ENCODE peak calls at places on chromosome X, in four cellular contexts. Z, O, Q and U are unnamed samples. For H3K4me1, the result is how much of the 10 kb centered on the place peaks cover.

GRCh38 chrX:119763175-119763574 is 4.8 kb downstream of the SOWAHD start:
- DNase-seq in Z (no peak), O (peak), Q (peak), U (no peak)

GRCh38 chrX:123626962-123627361 is 105.9 kb downstream of the THOC2 start:
- DNase-seq in Z (no peak), O (no peak), Q (peak), U (no peak)

GRCh38 chrX:129719931-129720520 is 18.8 kb upstream of the XPNPEP2 start:
- DNase-seq in Z (no peak), O (no peak), Q (peak), U (no peak)

GRCh38 chrX:17380221-17380620 is 5.2 kb downstream of the NHS start:
- DNase-seq in Z (no peak), O (no peak), Q (no peak), U (no peak)

GRCh38 chrX:55167124-55167523 is 53.0 kb upstream of the PAGE5 start:
- DNase-seq in Z (no peak), O (peak), Q (no peak), U (no peak)

GRCh38 chrX:154779261-154779660 is 16.6 kb downstream of the DKC1 start:
- DNase-seq in Z (no peak), O (no peak), Q (peak), U (no peak)

GRCh38 chrX:153876112-153876491 is 9.9 kb downstream of the L1CAM start:
- DNase-seq in Z (no peak), O (no peak), Q (no peak), U (no peak)

GRCh38 chrX:115957862-115958490 is 212.6 kb upstream of the AGTR2 start:
- DNase-seq in Z (peak), O (peak), Q (no peak), U (no peak)

GRCh38 chrX:87846956-87847355 is 329.4 kb downstream of the KLHL4 start:
- DNase-seq in Z (no peak), O (no peak), Q (no peak), U (no peak)

GRCh38 chrX:22126311-22126710 is 94.2 kb downstream of the PHEX start:
- DNase-seq in Z (no peak), O (no peak), Q (no peak), U (no peak)

GRCh38 chrX:16573781-16574180 is 76.2 kb upstream of the S100G start:
- DNase-seq in Z (no peak), O (no peak), Q (peak), U (no peak)

GRCh38 chrX:123513585-123514278 is 219.1 kb downstream of the THOC2 start:
- DNase-seq in Z (peak), O (no peak), Q (no peak), U (no peak)

GRCh38 chrX:29662759-29663503 is 552.4 kb upstream of the MAGEB2 start:
- DNase-seq in Z (peak), O (no peak), Q (peak), U (no peak)

GRCh38 chrX:19883878-19884277 is 3.5 kb downstream of the SH3KBP1 start:
- DNase-seq in Z (peak), O (no peak), Q (no peak), U (no peak)
- H3K4me1 ChIP-seq in Z (under half), O (under half), Q (under half), U (under half)

DNA sequence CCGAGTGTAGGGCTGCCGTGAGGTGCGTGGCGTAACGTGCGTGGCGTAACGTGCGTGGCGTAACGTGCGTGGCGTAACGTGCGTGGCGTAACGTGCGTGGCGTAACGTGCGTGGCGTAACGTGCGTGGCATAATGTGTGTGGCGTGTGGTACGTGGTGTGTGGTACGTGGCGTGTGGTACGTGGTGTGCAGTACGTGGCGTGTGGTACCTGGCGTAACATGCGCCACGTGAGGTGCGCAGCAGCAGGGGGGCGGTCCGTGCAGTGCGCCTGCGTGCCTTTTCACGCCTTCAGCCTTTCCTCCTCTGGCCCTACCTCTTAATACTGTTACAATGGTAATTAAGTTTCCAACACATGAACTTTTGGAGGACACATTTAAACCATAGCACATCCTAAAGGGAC is at the start of gene TFDP3:
- DNase-seq in Z (no peak), O (no peak), Q (no peak), U (no peak)
- H3K4me1 ChIP-seq in Z (under half), O (under half), Q (under half), U (under half)

GRCh38 chrX:12984629-12985303 is 9.9 kb downstream of the TMSB4X start:
- DNase-seq in Z (peak), O (no peak), Q (peak), U (peak)
- H3K4me1 ChIP-seq in Z (under half), O (under half), Q (under half), U (under half)

GRCh38 chrX:48940404-48940955 is 16.9 kb downstream of the OTUD5 start:
- DNase-seq in Z (no peak), O (no peak), Q (no peak), U (no peak)

GRCh38 chrX:48937065-48937907 is 18.5 kb upstream of the PIM2 start:
- DNase-seq in Z (no peak), O (peak), Q (peak), U (peak)

GRCh38 chrX:48939417-48940228 is 17.8 kb downstream of the OTUD5 start:
- DNase-seq in Z (no peak), O (no peak), Q (no peak), U (no peak)

GRCh38 chrX:48936429-48937064 is 17.7 kb upstream of the PIM2 start:
- DNase-seq in Z (no peak), O (no peak), Q (no peak), U (no peak)

DNA sequence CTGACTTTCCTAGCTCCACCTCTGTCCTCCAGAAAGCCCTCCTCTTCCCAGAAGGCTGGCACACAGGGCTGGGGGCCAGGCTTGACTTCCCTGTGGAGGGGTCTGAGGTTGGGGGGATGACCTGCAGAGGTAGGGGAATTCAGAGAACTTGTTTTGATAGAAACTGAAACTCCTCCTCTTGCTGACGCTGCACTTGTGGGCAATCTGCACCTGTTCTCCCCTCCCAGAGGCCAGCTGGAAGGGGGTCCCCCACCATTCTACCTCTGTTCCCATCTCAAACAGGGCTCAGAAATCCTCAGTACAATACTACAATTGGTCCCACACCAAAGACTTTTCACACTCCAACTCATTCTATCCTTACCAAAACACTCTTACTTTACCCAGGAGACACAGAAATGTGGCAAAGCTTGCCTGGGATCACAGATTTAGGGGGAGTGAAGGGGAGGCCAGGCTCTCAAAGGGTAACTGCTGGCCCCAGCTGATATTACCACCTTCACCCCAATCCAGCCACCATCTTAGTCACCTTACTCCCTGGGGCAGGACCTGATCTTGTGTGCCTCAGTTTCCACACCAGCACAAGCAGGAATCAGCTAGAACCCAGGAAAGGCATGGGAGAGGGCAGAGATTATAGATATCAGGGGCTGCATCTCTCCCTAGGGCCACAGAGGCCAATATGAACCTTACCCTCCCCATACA is 18.5 kb downstream of the OTUD5 start:
- DNase-seq in Z (no peak), O (no peak), Q (no peak), U (no peak)
- H3K4me1 ChIP-seq in Z (under half), O (under half), Q (under half), U (under half)

GRCh38 chrX:43702660-43703059 is 46.6 kb downstream of the MAOA start:
- DNase-seq in Z (no peak), O (no peak), Q (no peak), U (no peak)
- H3K4me1 ChIP-seq in Z (under half), O (under half), Q (under half), U (under half)

GRCh38 chrX:148574247-148574973 is 74.0 kb downstream of the AFF2 start:
- DNase-seq in Z (no peak), O (no peak), Q (no peak), U (no peak)

GRCh38 chrX:148567779-148568178 is 67.4 kb downstream of the AFF2 start:
- DNase-seq in Z (no peak), O (no peak), Q (no peak), U (no peak)

GRCh38 chrX:148573119-148573518 is 72.7 kb downstream of the AFF2 start:
- DNase-seq in Z (no peak), O (peak), Q (no peak), U (no peak)

GRCh38 chrX:148568763-148569162 is 68.3 kb downstream of the AFF2 start:
- DNase-seq in Z (no peak), O (no peak), Q (no peak), U (no peak)

GRCh38 chrX:148572332-148572731 is 71.9 kb downstream of the AFF2 start:
- DNase-seq in Z (no peak), O (no peak), Q (no peak), U (no peak)
- H3K4me1 ChIP-seq in Z (under half), O (under half), Q (under half), U (under half)